ENCODE peak calls at places on chromosomes 1 and 21, in four cellular contexts. C is pancreas, T is psoas muscle, A is cardiac fibroblast. J is an unnamed sample.

GRCh38 chr1:205907794-205908193 is 35.5 kb downstream of the SLC26A9 start:
- DNase-seq in A (peak), T (no peak), C (no peak), J (no peak)

GRCh38 chr1:226674892-226675719 is 64.0 kb downstream of the ITPKB start:
- DNase-seq in T (peak), A (no peak), C (peak), J (peak)

GRCh38 chr1:156129687-156130577 is 15.4 kb downstream of the LMNA start:
- DNase-seq in C (peak), A (peak), T (peak), J (peak)

GRCh38 chr1:242467556-242468145 is 56.8 kb downstream of the PLD5 start:
- DNase-seq in C (no peak), A (peak), T (no peak), J (no peak)

GRCh38 chr1:78408830-78409229 is 81.9 kb upstream of the PTGFR start:
- DNase-seq in C (no peak), T (peak), A (peak), J (no peak)

GRCh38 chr1:195415584-195415983 is 1192.7 kb downstream of the KCNT2 start:
- DNase-seq in T (no peak), C (no peak), A (no peak), J (no peak)

GRCh38 chr1:2446394-2446793 is 29.7 kb upstream of the PLCH2 start:
- DNase-seq in T (no peak), C (no peak), A (no peak), J (no peak)

GRCh38 chr1:223189903-223190724 is 47.1 kb upstream of the TLR5 start:
- DNase-seq in T (no peak), A (peak), C (no peak), J (peak)

GRCh38 chr1:68015960-68016359 is 34.5 kb downstream of the DIRAS3 start:
- DNase-seq in C (no peak), A (no peak), T (no peak), J (no peak)

GRCh38 chr21:36718951-36719501 is 20.1 kb downstream of the SIM2 start:
- DNase-seq in C (no peak), T (no peak), A (no peak), J (no peak)

GRCh38 chr1:111598534-111598933 is 21.1 kb upstream of the RAP1A start:
- DNase-seq in C (no peak), T (no peak), A (no peak), J (no peak)

GRCh38 chr1:234963904-234964702 is 164.5 kb downstream of the TOMM20 start:
- DNase-seq in C (no peak), A (no peak), T (peak), J (no peak)

GRCh38 chr1:98487620-98488019 is 173.9 kb upstream of the SNX7 start:
- DNase-seq in A (no peak), C (no peak), T (no peak), J (no peak)

GRCh38 chr1:65177457-65177856 is 29.5 kb downstream of the AK4 start:
- DNase-seq in C (no peak), T (no peak), A (peak), J (no peak)

GRCh38 chr1:231613419-231614349 is 12.9 kb upstream of the DISC1 start:
- DNase-seq in C (no peak), A (no peak), T (no peak), J (no peak)

GRCh38 chr1:79373481-79374132 is 367.1 kb upstream of the ADGRL4 start:
- DNase-seq in T (peak), C (no peak), A (peak), J (no peak)

GRCh38 chr21:37636152-37636860 is 269.7 kb downstream of the DYRK1A start:
- DNase-seq in C (no peak), A (peak), T (no peak), J (no peak)

GRCh38 chr1:226395753-226396152 is 12.1 kb downstream of the PARP1 start:
- DNase-seq in T (no peak), C (no peak), A (no peak), J (no peak)

GRCh38 chr1:212030936-212031528 is 4.3 kb downstream of the INTS7 start:
- DNase-seq in A (peak), C (no peak), T (no peak), J (no peak)

GRCh38 chr1:2398871-2399270 is 7.2 kb downstream of the RER1 start:
- DNase-seq in A (no peak), T (no peak), C (no peak), J (no peak)

GRCh38 chr1:98331718-98332311 is 329.7 kb upstream of the SNX7 start:
- DNase-seq in A (no peak), C (no peak), T (no peak), J (no peak)

GRCh38 chr1:67645495-67646144 is 39.4 kb upstream of the GADD45A start:
- DNase-seq in C (no peak), T (peak), A (peak), J (no peak)

GRCh38 chr21:44868707-44869106 is 4.8 kb downstream of the PTTG1IP start:
- DNase-seq in A (no peak), T (no peak), C (no peak), J (no peak)

GRCh38 chr1:82121421-82121820 is 320.7 kb downstream of the ADGRL2 start:
- DNase-seq in A (no peak), C (no peak), T (no peak), J (no peak)

GRCh38 chr1:96487404-96487803 is 234.2 kb upstream of the PTBP2 start:
- DNase-seq in T (no peak), C (no peak), A (peak), J (no peak)

GRCh38 chr1:100036718-100037664 is 67.2 kb downstream of the SLC35A3 start:
- DNase-seq in T (no peak), C (no peak), A (peak), J (no peak)

GRCh38 chr1:244709491-244710368 is 56.8 kb downstream of the DESI2 start:
- DNase-seq in C (no peak), A (no peak), T (no peak), J (no peak)

GRCh38 chr1:2836333-2836970 is 35.0 kb upstream of the TTC34 start:
- DNase-seq in C (peak), T (no peak), A (no peak), J (no peak)

GRCh38 chr1:223423641-223424233 is 30.5 kb downstream of the CCDC185 start:
- DNase-seq in C (no peak), T (no peak), A (no peak), J (no peak)

GRCh38 chr1:228494391-228494790 is 7.2 kb downstream of the RNF187 start:
- DNase-seq in A (no peak), C (no peak), T (no peak), J (no peak)

GRCh38 chr1:31562707-31563360 is 13.5 kb upstream of the TINAGL1 start:
- DNase-seq in C (no peak), T (no peak), A (peak), J (no peak)

GRCh38 chr1:72221811-72222210 is 60.5 kb downstream of the NEGR1 start:
- DNase-seq in A (no peak), C (peak), T (no peak), J (no peak)

GRCh38 chr1:13792429-13792828 is 92.4 kb downstream of the PRDM2 start:
- DNase-seq in C (no peak), T (no peak), A (peak), J (no peak)

GRCh38 chr1:218585565-218586184 is 240.5 kb downstream of the TGFB2 start:
- DNase-seq in C (no peak), T (no peak), A (peak), J (no peak)

GRCh38 chr1:12505176-12505575 is 112.8 kb downstream of the DHRS3 start:
- DNase-seq in A (no peak), T (no peak), C (no peak), J (no peak)

GRCh38 chr1:47371016-47371517 is 37.5 kb downstream of the CMPK1 start:
- DNase-seq in C (no peak), T (no peak), A (peak), J (no peak)

GRCh38 chr21:38661296-38662223 is 144.2 kb upstream of the ETS2 start:
- DNase-seq in T (peak), A (peak), C (peak), J (peak)

GRCh38 chr1:94540440-94541174 is 952 bp downstream of the F3 start:
- DNase-seq in C (no peak), T (no peak), A (no peak), J (no peak)

GRCh38 chr1:94537254-94537653 is 4.3 kb downstream of the F3 start:
- DNase-seq in T (no peak), A (no peak), C (no peak), J (no peak)

GRCh38 chr1:94539496-94539895 is 2.1 kb downstream of the F3 start:
- DNase-seq in C (no peak), A (no peak), T (no peak), J (no peak)

GRCh38 chr1:94535879-94536278 is 5.7 kb downstream of the F3 start:
- DNase-seq in A (no peak), C (no peak), T (no peak), J (no peak)

GRCh38 chr1:94538243-94538827 is 3.2 kb downstream of the F3 start:
- DNase-seq in T (no peak), C (no peak), A (no peak), J (no peak)
- H3K4me3 ChIP-seq in T (peak), C (peak), A (no peak), J (no peak)

GRCh38 chr1:76160225-76160624 is 85.7 kb downstream of the ST6GALNAC3 start:
- DNase-seq in C (no peak), T (no peak), A (no peak), J (no peak)

GRCh38 chr1:76158126-76158525 is 83.6 kb downstream of the ST6GALNAC3 start:
- DNase-seq in A (no peak), C (no peak), T (no peak), J (no peak)

GRCh38 chr1:76153856-76154212 is 79.3 kb downstream of the ST6GALNAC3 start:
- DNase-seq in C (no peak), T (no peak), A (no peak), J (no peak)

GRCh38 chr1:76156987-76157386 is 82.4 kb downstream of the ST6GALNAC3 start:
- DNase-seq in C (no peak), A (no peak), T (no peak), J (no peak)

GRCh38 chr1:76154213-76154956 is 79.8 kb downstream of the ST6GALNAC3 start:
- DNase-seq in A (peak), C (peak), T (peak), J (peak)
- H3K4me3 ChIP-seq in A (no peak), C (peak), T (peak), J (peak)

GRCh38 chr1:243507001-243507671 is 251.3 kb downstream of the SDCCAG8 start:
- DNase-seq in A (no peak), C (no peak), T (no peak), J (no peak)
- H3K4me3 ChIP-seq in A (no peak), C (no peak), T (no peak), J (no peak)

DNA sequence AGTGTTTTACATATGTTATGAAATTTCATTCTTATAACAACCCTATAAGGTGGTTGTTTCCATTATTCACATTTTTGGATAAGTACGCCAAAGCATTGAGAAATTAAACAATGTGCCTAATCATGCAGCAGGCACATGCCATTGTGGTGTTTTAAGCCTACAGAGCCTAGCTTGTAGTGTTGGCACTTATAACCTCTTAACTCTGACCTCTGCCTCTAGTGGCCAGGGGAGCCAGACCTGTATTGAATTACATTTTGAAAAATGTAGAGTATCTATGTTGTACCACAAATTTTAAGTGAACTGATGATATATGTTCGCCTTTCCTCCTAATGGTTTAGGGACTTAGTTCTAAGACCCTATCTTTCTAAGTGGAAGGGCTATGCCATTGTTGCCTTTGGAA is 61.0 kb downstream of the KCNK2 start:
- DNase-seq in C (no peak), T (no peak), A (no peak), J (no peak)
- H3K4me3 ChIP-seq in C (no peak), T (no peak), A (no peak), J (no peak)

GRCh38 chr21:43701936-43702784 is 16.8 kb upstream of the PDXK start:
- DNase-seq in C (no peak), T (peak), A (no peak), J (no peak)
- H3K4me3 ChIP-seq in C (no peak), T (no peak), A (no peak), J (no peak)